ENCODE peak calls at places on chromosomes 11 and 22, in ten cellular contexts. K, J, V, D, Y, B, S, R, H and A are unnamed samples.

GRCh38 chr11:34492806-34493414 is 20.7 kb downstream of the ELF5 start:
- DNase-seq in D (peak), B (no peak), V (peak), K (no peak), S (peak), Y (peak), J (peak), R (peak), H (peak), A (peak)

GRCh38 chr11:26579683-26580082 is 7.6 kb upstream of the MUC15 start:
- DNase-seq in H (no peak), V (no peak), Y (no peak), R (peak), K (no peak), D (no peak), S (no peak), J (no peak), B (no peak), A (no peak)

GRCh38 chr11:68326334-68327215 is 14.2 kb downstream of the LRP5 start:
- DNase-seq in K (no peak), J (no peak), D (no peak), R (no peak), B (no peak), H (no peak), S (peak), Y (no peak), V (no peak), A (no peak)

GRCh38 chr22:17106785-17107546 is 14.2 kb downstream of the TMEM121B start:
- DNase-seq in H (no peak), Y (no peak), D (no peak), R (no peak), S (no peak), J (no peak), V (no peak), K (peak), B (no peak), A (peak)

GRCh38 chr11:80362578-80362977 is 921.7 kb upstream of the TENM4 start:
- DNase-seq in Y (no peak), H (no peak), D (no peak), S (no peak), V (peak), R (no peak), K (no peak), J (no peak), B (no peak), A (no peak)

GRCh38 chr22:35312198-35313059 is 12.7 kb downstream of the TOM1 start:
- DNase-seq in V (peak), Y (peak), R (peak), J (no peak), B (no peak), S (no peak), D (peak), K (peak), H (no peak), A (no peak)

GRCh38 chr11:30364139-30364875 is 41.4 kb downstream of the ARL14EP start:
- DNase-seq in H (no peak), V (no peak), K (no peak), R (no peak), Y (no peak), B (no peak), S (no peak), D (no peak), J (no peak), A (no peak)

GRCh38 chr11:106302416-106302815 is 225.0 kb downstream of the AASDHPPT start:
- DNase-seq in S (no peak), K (no peak), Y (no peak), B (no peak), H (no peak), R (no peak), V (no peak), D (no peak), J (no peak), A (no peak)

GRCh38 chr11:124793466-124794278 is 6.5 kb downstream of the MSANTD2 start:
- DNase-seq in D (peak), R (peak), S (no peak), Y (peak), V (peak), J (no peak), K (no peak), B (no peak), H (peak), A (peak)

GRCh38 chr11:61546663-61547062 is 34.2 kb downstream of the SYT7 start:
- DNase-seq in V (no peak), Y (no peak), H (no peak), D (no peak), B (no peak), K (no peak), S (no peak), R (peak), J (no peak), A (no peak)

GRCh38 chr11:72162891-72163492 is 27.5 kb downstream of the FOLR3 start:
- DNase-seq in R (no peak), V (no peak), J (no peak), Y (no peak), K (no peak), S (no peak), D (no peak), B (no peak), H (no peak), A (no peak)

GRCh38 chr22:30078320-30079311 is 1.6 kb upstream of the HORMAD2 start:
- DNase-seq in D (no peak), H (no peak), V (no peak), B (no peak), Y (no peak), S (no peak), R (no peak), K (no peak), J (no peak), A (peak)

GRCh38 chr22:30867746-30868662 is 100.6 kb downstream of the MORC2 start:
- DNase-seq in R (no peak), K (no peak), B (no peak), D (no peak), Y (no peak), H (no peak), J (peak), V (no peak), S (no peak), A (no peak)

GRCh38 chr22:33023119-33023827 is 34.9 kb downstream of the SYN3 start:
- DNase-seq in B (no peak), R (no peak), Y (no peak), S (no peak), K (no peak), V (no peak), D (no peak), H (no peak), J (no peak), A (no peak)

GRCh38 chr22:43628253-43628649 is 183.9 kb downstream of the EFCAB6 start:
- DNase-seq in R (no peak), Y (no peak), V (no peak), K (no peak), B (no peak), H (no peak), J (no peak), D (no peak), S (no peak), A (no peak)

GRCh38 chr22:48644108-48644507 is 1183.6 kb downstream of the BRD1 start:
- DNase-seq in H (no peak), R (no peak), D (no peak), J (no peak), B (no peak), K (no peak), S (no peak), Y (no peak), V (no peak), A (no peak)

DNA sequence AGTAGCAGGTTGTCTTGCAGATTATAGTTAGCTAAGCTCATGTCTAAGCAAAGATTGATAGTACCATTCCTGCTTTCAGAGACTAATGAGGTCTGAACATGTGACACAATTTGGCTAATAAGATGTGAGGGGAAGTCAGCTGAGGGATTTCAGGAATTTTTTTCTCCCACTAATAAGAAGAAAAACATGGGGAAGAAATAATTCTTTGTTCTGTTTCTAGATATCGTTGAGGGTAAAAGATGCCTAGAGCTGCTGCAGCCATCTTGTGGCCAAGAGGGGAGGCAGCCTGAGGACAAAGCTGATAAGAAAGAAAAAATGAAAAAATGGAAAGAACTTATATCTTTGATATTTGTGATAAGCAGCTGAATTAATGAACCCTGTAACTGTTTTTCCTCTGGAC is 1334.4 kb downstream of the LRRC4C start:
- DNase-seq in H (no peak), S (no peak), J (no peak), B (no peak), R (no peak), Y (no peak), K (no peak), D (no peak), V (no peak), A (no peak)
- TF ChIP-seq CTCF in H (peak), S (peak), J (peak), B (no peak), R (no peak), Y (no peak), K (peak), D (no peak), V (no peak), A (no peak)

GRCh38 chr11:5405173-5405572 is 16.7 kb upstream of the OR51Q1 start:
- DNase-seq in H (no peak), K (no peak), Y (no peak), S (no peak), V (no peak), D (no peak), J (no peak), B (no peak), R (no peak), A (no peak)
- TF ChIP-seq CTCF in H (no peak), K (no peak), Y (no peak), S (no peak), V (no peak), D (no peak), J (no peak), B (no peak), R (no peak), A (no peak)

GRCh38 chr11:118694185-118694584 is 14.7 kb upstream of the TREH start:
- DNase-seq in R (no peak), K (no peak), S (no peak), Y (no peak), D (no peak), H (no peak), B (no peak), V (no peak), J (no peak), A (no peak)

GRCh38 chr11:118697346-118697745 is 17.9 kb upstream of the TREH start:
- DNase-seq in J (no peak), S (no peak), V (no peak), K (no peak), R (no peak), Y (no peak), H (no peak), D (no peak), B (no peak), A (no peak)

GRCh38 chr11:118699508-118700220 is 20.2 kb upstream of the TREH start:
- DNase-seq in V (no peak), B (no peak), K (no peak), Y (no peak), J (no peak), D (no peak), H (no peak), R (no peak), S (no peak), A (no peak)

GRCh38 chr11:118694771-118695170 is 15.3 kb upstream of the TREH start:
- DNase-seq in Y (no peak), K (no peak), S (no peak), R (no peak), D (no peak), V (no peak), B (no peak), J (no peak), H (no peak), A (no peak)

GRCh38 chr11:118696673-118697226 is 17.3 kb upstream of the TREH start:
- DNase-seq in J (no peak), B (no peak), Y (no peak), K (no peak), S (no peak), D (no peak), H (no peak), R (no peak), V (no peak), A (no peak)
- TF ChIP-seq CTCF in J (peak), B (no peak), Y (no peak), K (no peak), S (no peak), D (peak), H (no peak), R (no peak), V (no peak), A (no peak)

GRCh38 chr22:22811016-22812009 is 76.3 kb upstream of the IGLL5 start:
- DNase-seq in D (no peak), S (no peak), R (no peak), Y (no peak), B (no peak), J (no peak), H (no peak), K (no peak), V (no peak), A (no peak)

GRCh38 chr22:22810471-22810870 is 77.1 kb upstream of the IGLL5 start:
- DNase-seq in S (no peak), V (no peak), B (no peak), J (no peak), D (no peak), K (no peak), Y (no peak), H (no peak), R (no peak), A (no peak)

GRCh38 chr22:22812031-22812905 is 75.3 kb upstream of the IGLL5 start:
- DNase-seq in H (no peak), B (no peak), D (no peak), Y (no peak), J (no peak), K (no peak), V (no peak), R (no peak), S (no peak), A (no peak)

GRCh38 chr22:22813126-22814075 is 74.2 kb upstream of the IGLL5 start:
- DNase-seq in R (no peak), Y (no peak), V (no peak), D (no peak), H (no peak), B (no peak), S (no peak), K (no peak), J (no peak), A (no peak)

DNA sequence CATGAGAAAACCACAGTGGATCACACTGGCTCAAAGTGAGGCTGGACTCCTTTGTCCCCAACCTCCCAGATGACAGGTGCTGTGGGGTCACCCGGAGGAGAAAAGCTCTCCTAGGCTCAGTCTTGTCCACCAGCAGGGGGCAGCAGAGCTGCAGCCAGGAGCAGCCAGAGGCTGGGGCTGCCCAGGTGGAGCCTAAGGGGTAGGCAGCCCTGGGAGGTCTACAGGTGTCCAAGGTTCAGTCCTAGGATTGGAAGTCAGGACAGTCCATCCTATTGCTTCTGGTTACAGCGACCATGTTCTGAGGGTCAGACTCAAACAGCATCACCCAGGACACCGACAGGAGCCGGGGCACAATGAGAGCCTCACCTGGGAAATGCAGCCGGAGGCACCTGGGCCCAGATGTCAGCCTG is 77.6 kb upstream of the IGLL5 start:
- DNase-seq in D (no peak), H (peak), B (no peak), K (peak), J (peak), Y (peak), R (peak), V (no peak), S (peak), A (peak)
- TF ChIP-seq CTCF in D (no peak), H (peak), B (peak), K (peak), J (peak), Y (peak), R (peak), V (no peak), S (peak), A (peak)

DNA sequence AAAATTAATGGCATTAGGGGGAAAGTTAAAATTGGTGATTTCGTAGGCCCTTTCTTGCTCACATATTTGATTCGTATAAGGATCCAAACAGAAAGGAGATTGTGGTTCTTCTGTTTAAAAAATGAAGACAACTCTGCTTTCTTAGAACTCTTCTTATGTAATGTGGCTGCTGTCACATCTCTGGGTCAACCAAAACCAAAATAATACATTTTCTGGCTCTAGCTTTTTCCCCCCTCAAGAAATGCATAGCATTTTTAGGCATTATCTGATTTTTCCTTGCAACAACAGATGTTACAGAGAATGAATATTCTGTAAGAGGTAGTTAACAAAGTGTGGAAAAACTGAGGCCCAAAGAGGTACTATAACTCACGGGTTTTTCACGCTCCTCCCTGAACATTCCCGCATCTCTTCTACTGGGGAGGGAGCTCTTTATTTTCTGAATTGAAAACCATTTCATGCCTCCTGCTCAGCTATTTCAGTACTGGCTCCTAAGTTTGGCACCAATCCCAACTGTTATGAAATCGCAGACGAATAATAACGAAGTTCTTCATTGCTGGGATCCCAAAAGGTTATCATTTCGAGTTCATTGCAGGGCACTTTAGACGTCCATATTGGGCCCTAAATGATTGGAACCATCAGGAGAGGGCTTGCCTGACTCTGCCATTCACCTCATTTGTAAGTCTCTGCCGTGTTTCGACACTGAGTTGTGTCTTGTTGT is 17.1 kb downstream of the GRAP2 start:
- DNase-seq in K (no peak), B (no peak), Y (no peak), S (no peak), R (peak), V (peak), D (no peak), H (no peak), J (no peak), A (no peak)
- TF ChIP-seq CTCF in K (no peak), B (no peak), Y (no peak), S (no peak), R (no peak), V (no peak), D (no peak), H (no peak), J (no peak), A (no peak)

DNA sequence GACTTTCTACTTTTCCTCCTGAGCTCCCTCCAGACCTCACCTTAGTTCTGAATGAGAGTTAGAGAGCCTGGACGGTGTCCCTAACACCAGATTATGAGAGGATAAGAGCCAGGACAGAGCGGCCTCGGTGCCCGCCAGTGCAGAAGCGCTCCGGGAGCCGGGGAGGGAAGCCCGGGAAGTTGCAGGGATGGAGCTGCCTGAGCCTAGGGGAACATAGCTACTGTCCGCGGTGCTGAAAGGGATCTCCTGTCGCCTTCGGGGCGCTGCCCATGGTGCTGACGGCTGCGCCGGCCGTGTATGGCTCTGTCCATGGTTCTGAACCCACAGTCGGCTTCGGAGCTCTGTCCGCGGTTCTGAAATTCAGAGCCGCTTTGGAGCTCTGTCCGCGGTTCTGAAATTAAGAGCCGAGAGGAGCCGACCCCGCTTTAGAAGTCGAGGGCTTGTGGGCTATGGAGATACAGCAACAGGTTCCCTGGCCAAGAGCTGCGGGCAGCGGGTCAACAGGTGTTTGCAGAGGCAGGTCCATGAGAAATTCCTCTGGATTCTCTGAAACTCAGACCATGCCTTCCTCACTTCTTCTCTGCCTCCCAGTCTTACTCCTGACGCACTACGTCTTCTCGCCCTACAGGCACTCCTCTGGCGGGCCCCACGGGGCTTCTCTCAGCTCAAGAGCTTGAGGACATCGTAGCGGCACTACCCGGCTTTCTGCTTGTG is 814 bp downstream of the NPAS4 start:
- DNase-seq in D (peak), V (peak), H (peak), K (peak), J (peak), Y (peak), S (peak), B (peak), R (peak), A (peak)
- TF ChIP-seq CTCF in D (no peak), V (no peak), H (no peak), K (no peak), J (no peak), Y (no peak), S (no peak), B (no peak), R (no peak), A (no peak)

GRCh38 chr11:66048525-66049313 is at the start of gene GAL3ST3:
- DNase-seq in D (no peak), B (no peak), R (no peak), V (no peak), J (peak), S (no peak), H (peak), K (peak), Y (no peak), A (no peak)
- TF ChIP-seq CTCF in D (no peak), B (no peak), R (no peak), V (no peak), J (peak), S (no peak), H (no peak), K (no peak), Y (no peak), A (no peak)

GRCh38 chr11:118401151-118401879 is at the start of gene ATP5MG:
- DNase-seq in Y (peak), V (peak), B (peak), K (peak), D (peak), H (peak), R (peak), J (peak), S (peak), A (peak)
- TF ChIP-seq CTCF in Y (no peak), V (no peak), B (peak), K (no peak), D (peak), H (no peak), R (no peak), J (peak), S (no peak), A (no peak)

GRCh38 chr11:126764221-126764620 is 236.3 kb downstream of the KIRREL3 start:
- DNase-seq in V (no peak), S (no peak), B (no peak), R (peak), D (no peak), K (no peak), Y (peak), H (no peak), J (no peak), A (no peak)
- TF ChIP-seq CTCF in V (no peak), S (no peak), B (peak), R (peak), D (peak), K (no peak), Y (no peak), H (no peak), J (peak), A (no peak)

GRCh38 chr11:74168838-74169237 is 2.0 kb downstream of the C2CD3 start:
- DNase-seq in K (no peak), J (no peak), Y (no peak), B (no peak), H (no peak), V (no peak), R (no peak), D (no peak), S (no peak), A (no peak)

GRCh38 chr11:74159642-74160041 is 11.2 kb downstream of the C2CD3 start:
- DNase-seq in R (no peak), H (no peak), V (no peak), D (no peak), J (no peak), K (no peak), S (no peak), Y (peak), B (no peak), A (no peak)

GRCh38 chr11:74157169-74157568 is 13.6 kb downstream of the C2CD3 start:
- DNase-seq in V (no peak), J (no peak), Y (peak), S (no peak), D (no peak), R (peak), B (no peak), H (no peak), K (no peak), A (no peak)

GRCh38 chr11:74162688-74163467 is 7.9 kb downstream of the C2CD3 start:
- DNase-seq in K (no peak), V (peak), R (no peak), B (no peak), J (no peak), Y (no peak), S (no peak), D (no peak), H (no peak), A (peak)
- TF ChIP-seq CTCF in K (no peak), V (no peak), R (no peak), B (no peak), J (no peak), Y (no peak), S (no peak), D (no peak), H (no peak), A (no peak)